ENCODE peak calls at places on chromosome 7, in eight cellular contexts. E, U, F, H, L, O, G and Q are unnamed samples.

GRCh38 chr7:22550514-22551010 is 50.6 kb upstream of the STEAP1B start:
- DNase-seq in F (no peak), L (no peak), G (no peak), H (no peak), O (no peak), E (no peak), U (no peak), Q (no peak)

GRCh38 chr7:47045169-47045568 is 536.7 kb downstream of the TNS3 start:
- DNase-seq in H (peak; percentile 53), F (no peak), L (no peak), E (peak; percentile 60), U (no peak), O (peak; percentile 33), G (peak; percentile 64), Q (no peak)

GRCh38 chr7:82050134-82050533 is 280.3 kb upstream of the HGF start:
- DNase-seq in H (no peak), F (no peak), U (no peak), O (no peak), G (no peak), L (peak; percentile 91), E (no peak), Q (no peak)

GRCh38 chr7:69527706-69528105 is 70.6 kb upstream of the AUTS2 start:
- DNase-seq in U (no peak), L (no peak), O (no peak), H (no peak), F (no peak), E (no peak), G (no peak), Q (no peak)

GRCh38 chr7:107354639-107355038 is 115.2 kb upstream of the GPR22 start:
- DNase-seq in O (no peak), E (no peak), L (no peak), H (no peak), U (no peak), G (no peak), F (no peak), Q (no peak)

GRCh38 chr7:38382627-38383026 is 109.2 kb upstream of the TARP start:
- DNase-seq in G (no peak), F (no peak), O (no peak), L (peak; percentile 63), E (no peak), U (no peak), H (no peak), Q (no peak)

GRCh38 chr7:126472825-126473224 is 779.9 kb downstream of the GRM8 start:
- DNase-seq in H (no peak), F (no peak), U (no peak), O (no peak), G (no peak), L (no peak), E (no peak), Q (no peak)

GRCh38 chr7:14954035-14954434 is 51.5 kb upstream of the DGKB start:
- DNase-seq in O (no peak), F (no peak), L (no peak), H (no peak), E (no peak), U (no peak), G (no peak), Q (no peak)

GRCh38 chr7:135213831-135214230 is 2.5 kb upstream of the WDR91 start:
- DNase-seq in F (no peak), G (no peak), H (no peak), O (no peak), E (no peak), L (no peak), U (no peak), Q (no peak)

GRCh38 chr7:40604601-40605438 is 470.0 kb downstream of the SUGCT start:
- DNase-seq in O (peak; percentile 22), F (no peak), U (no peak), H (peak; percentile 57), E (peak; percentile 45), G (peak; percentile 44), L (peak; percentile 47), Q (peak; percentile 56)
- TF ChIP-seq CTCF in O (peak; percentile 58), F (no peak), U (peak; percentile 23), H (no peak), E (peak; percentile 59), G (peak; percentile 73), L (peak; percentile 57), Q (peak; percentile 81)

DNA sequence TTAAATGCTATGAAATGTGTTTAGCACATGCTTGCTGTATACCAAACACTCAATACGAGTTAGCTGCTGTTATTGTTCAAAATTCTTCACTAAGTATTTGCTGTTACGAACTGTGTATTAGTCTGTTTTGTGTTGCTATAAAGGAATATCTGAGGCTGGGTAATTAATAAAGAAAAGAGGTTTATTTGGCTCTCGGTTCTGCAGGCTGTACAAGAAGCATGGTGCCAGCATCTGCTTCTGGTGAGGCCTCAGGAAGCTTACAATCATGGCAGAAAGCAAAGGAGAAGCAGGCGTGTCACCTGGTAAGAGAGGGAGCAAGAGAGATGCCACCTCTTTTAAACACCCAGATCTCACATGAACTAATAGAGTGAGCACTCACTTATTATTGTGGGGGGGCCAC is 1.6 kb downstream of the UBE2D4 start:
- DNase-seq in H (no peak), G (no peak), E (no peak), L (no peak), O (no peak), F (no peak), U (no peak), Q (no peak)
- TF ChIP-seq CTCF in H (no peak), G (no peak), E (no peak), L (no peak), O (no peak), F (no peak), U (no peak), Q (no peak)

GRCh38 chr7:50531401-50531906 is 33.8 kb downstream of the DDC start:
- DNase-seq in F (no peak), E (no peak), H (no peak), O (no peak), G (no peak), L (peak; percentile 58), U (no peak), Q (no peak)

GRCh38 chr7:50537417-50537816 is 27.8 kb downstream of the DDC start:
- DNase-seq in U (no peak), E (no peak), O (no peak), H (no peak), G (no peak), L (no peak), F (no peak), Q (no peak)

GRCh38 chr7:50533849-50534248 is 31.4 kb downstream of the DDC start:
- DNase-seq in E (no peak), F (no peak), L (peak; percentile 13), G (no peak), O (no peak), U (no peak), H (no peak), Q (no peak)

GRCh38 chr7:50531928-50532327 is 33.3 kb downstream of the DDC start:
- DNase-seq in G (no peak), U (no peak), L (peak; percentile 85), O (no peak), F (no peak), H (no peak), E (no peak), Q (no peak)

GRCh38 chr7:50534690-50535290 is 30.4 kb downstream of the DDC start:
- DNase-seq in G (no peak), O (no peak), L (peak; percentile 100), F (no peak), H (no peak), E (no peak), U (no peak), Q (no peak)
- TF ChIP-seq CTCF in G (no peak), O (no peak), L (peak; percentile 6), F (no peak), H (no peak), E (no peak), U (no peak), Q (no peak)

DNA sequence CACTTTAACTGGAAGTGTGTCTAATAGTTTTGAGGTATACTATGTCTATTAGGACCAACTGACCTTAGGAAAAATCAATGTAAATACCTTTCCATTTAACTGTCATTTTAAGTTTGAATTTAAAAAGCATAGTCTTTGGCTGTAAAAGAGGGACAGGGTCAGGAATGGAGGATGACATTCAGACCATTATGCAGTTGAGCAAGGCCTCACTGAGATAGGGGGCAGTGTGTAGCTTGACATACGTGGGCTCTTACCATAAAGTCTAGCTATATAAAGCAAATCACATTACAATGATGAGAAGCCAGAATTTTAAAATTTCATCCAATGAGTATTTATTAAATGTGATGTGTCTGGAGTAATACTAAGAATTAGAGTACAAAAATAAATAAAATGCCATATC is 17.9 kb downstream of the PALS2 start:
- DNase-seq in H (no peak), F (no peak), E (no peak), L (no peak), G (no peak), U (no peak), O (no peak), Q (no peak)
- TF ChIP-seq CTCF in H (no peak), F (no peak), E (no peak), L (peak; percentile 7), G (no peak), U (no peak), O (no peak), Q (no peak)

GRCh38 chr7:24024689-24025088 is 259.3 kb upstream of the NPY start:
- DNase-seq in O (no peak), E (no peak), F (no peak), U (no peak), G (no peak), H (no peak), L (no peak), Q (no peak)

GRCh38 chr7:24024276-24024675 is 259.7 kb upstream of the NPY start:
- DNase-seq in G (no peak), O (no peak), L (no peak), F (no peak), H (no peak), U (no peak), E (no peak), Q (no peak)

GRCh38 chr7:24029068-24029467 is 254.9 kb upstream of the NPY start:
- DNase-seq in F (no peak), G (no peak), L (no peak), H (no peak), U (no peak), O (no peak), E (no peak), Q (no peak)

GRCh38 chr7:24025094-24025493 is 258.9 kb upstream of the NPY start:
- DNase-seq in H (no peak), U (no peak), F (no peak), O (no peak), E (no peak), G (no peak), L (no peak), Q (no peak)

DNA sequence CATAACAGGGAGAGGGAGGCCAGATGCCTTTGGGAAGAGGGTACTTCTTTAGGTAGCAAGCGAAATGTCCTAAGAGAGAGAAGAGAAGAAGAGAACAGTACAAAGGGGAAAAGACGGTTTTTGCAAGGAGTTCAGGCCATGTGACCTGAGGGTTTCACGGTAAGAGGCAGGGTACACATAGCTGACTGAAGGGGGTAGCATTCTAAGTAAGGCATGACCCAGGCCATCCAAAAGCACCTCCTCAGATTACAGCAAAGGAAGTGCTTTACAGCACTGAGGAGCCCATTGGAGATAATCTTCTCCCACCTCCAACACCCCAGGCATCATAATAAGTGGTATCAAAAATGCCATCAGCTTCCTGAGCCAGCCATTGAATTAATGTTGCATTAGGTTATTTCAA is 258.2 kb upstream of the NPY start:
- DNase-seq in G (no peak), L (no peak), H (no peak), F (no peak), U (no peak), E (no peak), O (no peak), Q (no peak)
- TF ChIP-seq CTCF in G (no peak), L (no peak), H (no peak), F (no peak), U (no peak), E (no peak), O (no peak), Q (no peak)